ENCODE peak calls at places on chromosomes 13 and 19, in four cellular contexts. One of them, this sample, is unnamed.

GRCh38 chr13:84491952-84492351 is 609.7 kb upstream of the SLITRK1 start:
- DNase-seq in H9: no peak
- DNase-seq in H1: no peak
- DNase-seq in IMR-90: no peak
- DNase-seq in this sample: no peak

GRCh38 chr13:25943666-25944065 is 108.2 kb downstream of the SHISA2 start:
- DNase-seq in H9: no peak
- DNase-seq in IMR-90: no peak
- DNase-seq in H1: no peak
- DNase-seq in this sample: peak; percentile 46

GRCh38 chr13:44876782-44877324 is 112.4 kb downstream of the NUFIP1 start:
- DNase-seq in H1: peak; percentile 82
- DNase-seq in IMR-90: no peak
- DNase-seq in H9: peak; percentile 88
- DNase-seq in this sample: no peak

GRCh38 chr13:102800145-102801041 is 1.5 kb downstream of the BIVM start:
- DNase-seq in H1: no peak
- DNase-seq in IMR-90: peak; percentile 68
- DNase-seq in H9: peak; percentile 80
- DNase-seq in this sample: peak; percentile 84

GRCh38 chr19:50332264-50333038 is 3.3 kb upstream of the KCNC3 start:
- DNase-seq in H9: peak; percentile 73
- DNase-seq in H1: no peak
- DNase-seq in IMR-90: no peak
- DNase-seq in this sample: no peak

GRCh38 chr13:20546559-20546958 is 20.4 kb upstream of the IFT88 start:
- DNase-seq in IMR-90: no peak
- DNase-seq in H1: no peak
- DNase-seq in H9: no peak
- DNase-seq in this sample: no peak

GRCh38 chr19:42198676-42199439 is 18.6 kb downstream of the DEDD2 start:
- DNase-seq in H1: no peak
- DNase-seq in IMR-90: no peak
- DNase-seq in H9: peak; percentile 86
- DNase-seq in this sample: no peak

GRCh38 chr19:55652311-55653078 is 2.3 kb upstream of the U2AF2 start:
- DNase-seq in H1: no peak
- DNase-seq in IMR-90: no peak
- DNase-seq in H9: peak; percentile 83
- DNase-seq in this sample: no peak

GRCh38 chr13:46150134-46150693 is 31.8 kb downstream of the LCP1 start:
- DNase-seq in H9: no peak
- DNase-seq in IMR-90: no peak
- DNase-seq in H1: no peak
- DNase-seq in this sample: no peak

GRCh38 chr19:35715355-35715809 is 2.4 kb upstream of the KMT2B start:
- DNase-seq in H1: no peak
- DNase-seq in H9: no peak
- DNase-seq in IMR-90: no peak
- DNase-seq in this sample: no peak

GRCh38 chr13:29936051-29936813 is 85.8 kb upstream of the UBL3 start:
- DNase-seq in H1: no peak
- DNase-seq in H9: no peak
- DNase-seq in IMR-90: no peak
- DNase-seq in this sample: no peak

GRCh38 chr13:113992276-113993005 is 18.6 kb upstream of the C13orf46 start:
- DNase-seq in IMR-90: no peak
- DNase-seq in H1: no peak
- DNase-seq in H9: no peak
- DNase-seq in this sample: no peak

GRCh38 chr19:17420267-17420924 is 549 bp downstream of the MVB12A start:
- DNase-seq in H1: no peak
- DNase-seq in IMR-90: no peak
- DNase-seq in H9: peak; percentile 59
- DNase-seq in this sample: peak; percentile 41

GRCh38 chr13:44147648-44148047 is 226.0 kb upstream of the SERP2 start:
- DNase-seq in H1: no peak
- DNase-seq in IMR-90: no peak
- DNase-seq in H9: no peak
- DNase-seq in this sample: no peak

GRCh38 chr13:104779311-104779710 is 1713.1 kb upstream of the SLC10A2 start:
- DNase-seq in IMR-90: peak; percentile 64
- DNase-seq in H9: peak; percentile 50
- DNase-seq in H1: peak; percentile 27
- DNase-seq in this sample: peak; percentile 28

GRCh38 chr13:104769520-104769919 is 1703.3 kb upstream of the SLC10A2 start:
- DNase-seq in IMR-90: no peak
- DNase-seq in H9: no peak
- DNase-seq in H1: no peak
- DNase-seq in this sample: no peak

GRCh38 chr13:104773775-104774174 is 1707.6 kb upstream of the SLC10A2 start:
- DNase-seq in H1: no peak
- DNase-seq in IMR-90: peak; percentile 54
- DNase-seq in H9: no peak
- DNase-seq in this sample: peak; percentile 82
- H2AFZ ChIP-seq in H1: peak overlapping the region; percentile 96
- H2AFZ ChIP-seq in IMR-90: no peak overlapping the region
- H2AFZ ChIP-seq in H9: peak overlapping the region; percentile 99
- H2AFZ ChIP-seq in this sample: no peak overlapping the region

GRCh38 chr19:40278361-40279045 is 6.6 kb downstream of the AKT2 start:
- DNase-seq in H9: no peak
- DNase-seq in H1: no peak
- DNase-seq in IMR-90: no peak
- DNase-seq in this sample: no peak
- H3K4ac ChIP-seq in H9: no peak overlapping the region
- H3K4ac ChIP-seq in H1: no peak overlapping the region
- H3K4ac ChIP-seq in IMR-90: no peak overlapping the region
- H3K4ac ChIP-seq in this sample: no peak overlapping the region

DNA sequence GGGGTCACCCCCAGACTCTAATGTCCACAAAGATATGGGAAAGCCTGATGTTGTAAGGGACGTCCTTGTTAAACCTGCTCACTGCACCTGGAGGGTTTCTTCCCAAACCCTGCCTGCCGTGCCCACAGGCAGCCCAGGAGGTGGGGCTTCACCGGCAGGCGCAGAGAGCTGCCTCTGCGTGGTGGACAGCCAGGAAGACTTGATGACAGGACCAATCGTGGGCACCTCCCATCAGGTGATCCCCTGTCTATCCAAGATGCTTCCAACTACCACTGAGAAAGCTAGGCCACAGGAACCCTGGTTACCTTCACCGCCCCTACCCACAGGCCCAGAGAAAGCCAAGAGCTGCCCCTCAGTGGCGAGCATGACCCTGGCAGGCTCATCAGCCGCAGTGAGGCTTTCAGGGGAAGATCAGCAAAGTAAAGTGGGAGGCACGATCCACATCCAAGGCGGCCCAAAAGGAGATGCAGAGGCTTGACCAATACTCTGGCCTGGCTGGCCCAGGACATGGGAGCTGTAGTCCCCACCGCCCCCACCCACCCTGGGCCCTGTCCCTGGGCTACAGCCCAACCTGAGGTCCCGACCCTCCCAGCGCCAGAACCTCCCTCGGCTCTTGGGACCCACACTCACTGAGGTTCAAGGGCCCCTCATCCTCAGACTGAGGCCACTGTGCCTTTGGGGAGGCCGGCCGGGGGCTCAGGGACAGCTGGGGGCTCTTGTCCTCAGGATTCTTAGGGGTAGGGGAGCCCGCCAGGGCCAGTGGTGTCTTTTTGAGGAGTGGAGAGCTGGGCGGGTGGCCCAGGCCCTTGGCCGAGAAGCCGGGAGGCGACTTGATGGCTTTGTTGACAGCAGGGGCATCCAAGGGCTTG is 10.4 kb upstream of the AKAP8L start:
- DNase-seq in H9: no peak
- DNase-seq in H1: no peak
- DNase-seq in IMR-90: no peak
- DNase-seq in this sample: no peak
- H2AFZ ChIP-seq in H9: no peak overlapping the region
- H2AFZ ChIP-seq in H1: no peak overlapping the region
- H2AFZ ChIP-seq in IMR-90: no peak overlapping the region
- H2AFZ ChIP-seq in this sample: no peak overlapping the region

DNA sequence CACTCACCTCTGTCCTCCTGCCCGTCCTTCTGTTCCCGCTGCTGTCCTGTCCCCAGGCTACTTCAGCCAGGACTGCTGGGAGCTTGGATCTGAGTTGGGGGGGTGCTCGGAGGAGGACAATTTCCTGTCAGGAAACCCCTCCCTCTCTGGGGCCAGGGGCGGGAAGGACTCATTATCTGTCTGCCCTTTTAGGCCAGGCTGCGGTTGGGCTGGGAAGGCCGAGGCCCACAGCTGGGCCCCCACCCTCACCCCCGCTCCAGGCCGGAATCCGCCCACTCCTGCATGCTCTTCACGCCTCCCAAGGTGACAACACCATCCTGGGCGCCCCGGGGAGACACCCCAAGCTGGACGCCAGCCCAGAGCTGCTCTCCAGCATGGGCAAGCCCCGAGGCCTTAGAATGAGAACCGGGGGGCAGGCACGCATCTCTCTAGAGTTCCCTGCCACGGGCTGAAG is at the start of gene EXOC3L2:
- DNase-seq in H1: no peak
- DNase-seq in H9: no peak
- DNase-seq in IMR-90: no peak
- DNase-seq in this sample: no peak
- H3K4ac ChIP-seq in H1: no peak within 1 kb of the TSS
- H3K4ac ChIP-seq in H9: no peak within 1 kb of the TSS
- H3K4ac ChIP-seq in IMR-90: no peak within 1 kb of the TSS
- H3K4ac ChIP-seq in this sample: peak within 1 kb of the TSS; percentile 5

DNA sequence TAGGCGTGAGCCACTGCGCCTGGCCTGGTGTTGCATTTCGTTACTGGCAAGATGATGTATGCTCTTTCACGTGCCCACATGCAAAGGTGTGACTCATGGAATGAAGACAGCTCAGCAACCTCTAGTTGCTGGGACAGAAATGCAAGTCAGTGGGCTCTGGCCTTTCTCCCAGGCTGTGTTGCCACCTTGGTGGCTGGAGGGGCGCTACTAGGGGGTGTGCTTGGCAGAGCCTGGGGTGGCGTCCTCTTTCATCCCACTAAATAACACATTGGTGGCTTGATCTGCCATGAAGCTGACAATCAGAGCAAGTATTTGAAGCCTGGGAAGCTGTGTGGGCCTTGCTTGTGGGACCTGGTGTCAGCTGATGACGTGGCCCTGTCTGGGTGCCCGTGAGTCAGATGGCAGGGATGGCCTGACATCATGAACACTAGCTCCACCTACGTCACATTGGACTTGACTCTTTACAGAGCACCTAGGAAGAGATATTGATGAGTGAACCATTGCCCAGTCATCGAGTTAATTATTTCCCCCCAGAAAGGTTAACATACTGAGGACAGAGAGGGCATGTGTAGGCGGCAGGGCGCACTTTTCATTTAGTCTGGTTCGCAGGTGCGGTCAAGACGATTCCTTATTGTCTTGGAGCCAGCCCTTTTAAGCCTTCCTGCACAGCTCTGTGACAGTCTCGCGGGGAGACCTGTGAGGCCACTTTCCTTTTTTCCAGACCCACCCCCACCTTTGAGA is 154.2 kb downstream of the TM9SF2 start:
- DNase-seq in IMR-90: peak; percentile 24
- DNase-seq in H9: no peak
- DNase-seq in H1: no peak
- DNase-seq in this sample: peak; percentile 9
- H2AFZ ChIP-seq in IMR-90: no peak overlapping the region
- H2AFZ ChIP-seq in H9: no peak overlapping the region
- H2AFZ ChIP-seq in H1: no peak overlapping the region
- H2AFZ ChIP-seq in this sample: no peak overlapping the region

DNA sequence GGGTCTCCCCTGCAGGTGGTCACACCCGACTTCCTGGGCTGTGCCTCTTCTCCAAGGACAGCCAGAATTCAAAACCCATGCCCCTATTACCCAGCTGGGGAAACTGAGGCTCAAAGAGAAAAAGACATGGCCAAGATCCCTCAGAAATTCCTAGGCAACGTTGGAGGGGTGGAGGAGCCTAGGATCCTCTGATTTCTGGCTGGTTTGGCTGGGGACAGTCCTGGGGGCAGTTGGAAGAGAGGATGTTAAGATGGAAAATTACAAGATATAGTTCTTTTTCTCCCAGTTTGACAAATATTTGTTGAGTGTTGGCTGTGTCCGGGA is 2.4 kb downstream of the VASP start:
- DNase-seq in H9: no peak
- DNase-seq in IMR-90: no peak
- DNase-seq in H1: no peak
- DNase-seq in this sample: peak; percentile 23
- H3K4ac ChIP-seq in H9: no peak overlapping the region
- H3K4ac ChIP-seq in IMR-90: peak overlapping the region; percentile 95
- H3K4ac ChIP-seq in H1: peak overlapping the region; percentile 19
- H3K4ac ChIP-seq in this sample: peak overlapping the region; percentile 59

This sample was measured in mesenchymal stem cell.